ENCODE peak calls at places on chromosomes 16 and 17, in eight cellular contexts. Q is heart left ventricle, S is tibial nerve, K is IMR-90, T is uterus, R is transverse colon, E is A549, H is body of pancreas. P is an unnamed sample.

GRCh38 chr17:11506635-11507034 is 91.6 kb upstream of the DNAH9 start:
- DNase-seq in Q (no peak), S (no peak), K (no peak), T (no peak), R (no peak), E (peak; percentile 9), H (peak; percentile 11), P (no peak)

GRCh38 chr17:43151880-43152456 is 19.0 kb upstream of the NBR1 start:
- DNase-seq in Q (no peak), S (no peak), K (no peak), T (no peak), R (no peak), E (no peak), H (no peak), P (no peak)

GRCh38 chr17:81457917-81458555 is 54.6 kb downstream of the ACTG1 start:
- DNase-seq in Q (no peak), S (no peak), K (no peak), T (no peak), R (no peak), E (no peak), H (no peak), P (no peak)

GRCh38 chr16:383326-384020 is 1.7 kb upstream of the PGAP6 start:
- DNase-seq in Q (no peak), S (no peak), K (no peak), T (no peak), R (peak; percentile 82), E (no peak), H (peak; percentile 90), P (no peak)

GRCh38 chr16:66254106-66254505 is 112.4 kb upstream of the CDH5 start:
- DNase-seq in Q (no peak), S (no peak), K (no peak), T (no peak), R (no peak), E (no peak), H (no peak), P (no peak)

GRCh38 chr17:9951803-9952202 is 46.7 kb upstream of the RCVRN start:
- DNase-seq in Q (no peak), S (no peak), K (no peak), T (no peak), R (no peak), E (no peak), H (no peak), P (no peak)

GRCh38 chr17:76926237-76926866 is 58.1 kb downstream of the MGAT5B start:
- DNase-seq in Q (no peak), S (no peak), K (no peak), T (no peak), R (no peak), E (no peak), H (no peak), P (no peak)

GRCh38 chr17:61481421-61481820 is 29.2 kb downstream of the TBX4 start:
- DNase-seq in Q (no peak), S (no peak), K (no peak), T (no peak), R (no peak), E (no peak), H (no peak), P (no peak)

GRCh38 chr16:87464691-87465300 is 28.0 kb downstream of the ZCCHC14 start:
- DNase-seq in Q (peak; percentile 82), S (peak; percentile 81), K (peak; percentile 96), T (peak; percentile 80), R (peak; percentile 66), E (no peak), H (peak; percentile 80), P (peak; percentile 80)

GRCh38 chr17:72380737-72381136 is 259.9 kb downstream of the SOX9 start:
- DNase-seq in Q (no peak), S (no peak), K (no peak), T (no peak), R (no peak), E (no peak), H (no peak), P (no peak)

GRCh38 chr16:70250748-70251650 is 741 bp downstream of the EXOSC6 start:
- DNase-seq in Q (peak; percentile 68), S (no peak), K (peak; percentile 35), T (no peak), R (peak; percentile 51), E (peak; percentile 61), H (peak; percentile 46), P (peak; percentile 20)

GRCh38 chr17:72606656-72607055 is 485.8 kb downstream of the SLC39A11 start:
- DNase-seq in Q (no peak), S (no peak), K (no peak), T (no peak), R (no peak), E (no peak), H (no peak), P (no peak)

GRCh38 chr16:23119570-23119969 is 29.7 kb downstream of the USP31 start:
- DNase-seq in Q (no peak), S (no peak), K (peak; percentile 59), T (no peak), R (no peak), E (no peak), H (no peak), P (no peak)

GRCh38 chr16:4523686-4524085 is 14.9 kb downstream of the CDIP1 start:
- DNase-seq in Q (no peak), S (no peak), K (no peak), T (no peak), R (no peak), E (no peak), H (no peak), P (no peak)

GRCh38 chr16:886084-886543 is 84.7 kb downstream of the LMF1 start:
- DNase-seq in Q (peak; percentile 60), S (no peak), K (peak; percentile 5), T (no peak), R (no peak), E (no peak), H (no peak), P (no peak)

GRCh38 chr16:56861092-56861610 is 3.9 kb upstream of the SLC12A3 start:
- DNase-seq in Q (peak; percentile 23), S (no peak), K (no peak), T (no peak), R (no peak), E (peak; percentile 55), H (no peak), P (no peak)

GRCh38 chr16:77823067-77823466 is 34.7 kb downstream of the VAT1L start:
- DNase-seq in Q (no peak), S (no peak), K (no peak), T (no peak), R (no peak), E (no peak), H (no peak), P (no peak)

GRCh38 chr17:81365148-81365600 is 30.1 kb upstream of the BAHCC1 start:
- DNase-seq in Q (peak; percentile 74), S (no peak), K (peak; percentile 84), T (peak; percentile 70), R (peak; percentile 77), E (no peak), H (peak; percentile 79), P (peak; percentile 70)

GRCh38 chr17:30570191-30570590 is 93.0 kb downstream of the GOSR1 start:
- DNase-seq in Q (no peak), S (no peak), K (no peak), T (no peak), R (no peak), E (no peak), H (no peak), P (peak; percentile 13)

GRCh38 chr17:74354123-74354522 is 7.5 kb downstream of the BTBD17 start:
- DNase-seq in Q (peak; percentile 74), S (no peak), K (no peak), T (no peak), R (peak; percentile 55), E (peak; percentile 82), H (peak; percentile 30), P (no peak)

GRCh38 chr16:1441391-1441829 is 2.9 kb downstream of the CCDC154 start:
- DNase-seq in Q (no peak), S (no peak), K (no peak), T (no peak), R (no peak), E (no peak), H (no peak), P (no peak)

GRCh38 chr16:27321013-27321960 is 7.5 kb downstream of the IL4R start:
- DNase-seq in Q (no peak), S (no peak), K (peak; percentile 48), T (peak; percentile 14), R (no peak), E (no peak), H (no peak), P (no peak)
- H3K4me1 ChIP-seq in Q (no peaks in the 10 kb centered on the region), S (peaks cover 10% of the 10 kb centered on the region), K (peaks cover 29% of the 10 kb centered on the region), T (no peaks in the 10 kb centered on the region), R (peaks cover 90% of the 10 kb centered on the region), E (peaks cover 36% of the 10 kb centered on the region), H (peaks cover 60% of the 10 kb centered on the region), P (no peaks in the 10 kb centered on the region)

GRCh38 chr17:47649972-47650524 is 329 bp downstream of the KPNB1 start:
- DNase-seq in Q (no peak), S (peak; percentile 30), K (no peak), T (no peak), R (no peak), E (no peak), H (no peak), P (no peak)
- TF ChIP-seq POLR2A in Q (no peak), S (no peak), K (peak; percentile 69), T (peak; percentile 13), R (peak; percentile 68), E (peak; percentile 49), H (no peak), P (peak; percentile 19)

DNA sequence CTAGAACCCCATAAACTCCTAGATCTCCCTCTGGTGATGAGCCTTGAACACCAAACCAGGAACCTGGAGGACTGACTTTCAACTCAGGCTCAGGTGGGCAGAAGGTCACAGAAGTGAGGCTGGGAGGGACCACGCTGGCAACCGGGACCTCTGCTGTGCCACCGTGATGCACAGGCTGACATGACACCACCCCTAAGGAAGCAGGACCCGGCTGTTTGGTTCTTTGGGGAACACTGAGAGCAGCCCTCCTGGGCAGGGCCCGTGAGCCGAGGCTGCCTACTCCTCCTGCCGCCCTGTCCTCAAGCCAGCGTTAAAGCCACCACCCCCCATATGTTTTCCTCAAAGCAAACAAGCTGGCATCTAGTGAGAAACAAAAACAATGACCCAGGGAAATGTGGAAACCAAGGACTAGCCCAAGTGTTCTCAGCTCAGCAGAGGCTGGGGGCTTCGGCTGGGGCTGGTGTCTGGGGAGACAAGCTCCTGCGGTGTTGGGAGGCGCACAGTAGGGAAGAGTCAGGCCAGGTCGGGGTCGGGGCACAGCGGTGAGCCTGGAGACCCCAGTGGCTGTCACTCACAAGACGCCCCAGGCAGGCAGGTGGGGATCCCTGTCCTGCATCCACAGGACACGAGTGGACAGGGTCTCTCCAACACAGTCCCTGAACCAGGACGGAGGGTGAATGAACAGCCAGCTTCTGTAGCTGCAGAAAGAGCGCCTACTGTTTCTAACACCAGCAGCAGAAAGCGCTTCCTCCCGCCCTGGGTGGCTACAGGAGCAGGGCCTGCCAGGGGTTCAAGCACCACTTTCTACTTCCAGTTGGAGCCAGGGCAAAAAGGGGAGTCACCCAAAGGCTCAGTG is 1.7 kb downstream of the SMIM5 start:
- DNase-seq in Q (peak; percentile 64), S (no peak), K (no peak), T (no peak), R (no peak), E (no peak), H (no peak), P (no peak)
- H3K4me1 ChIP-seq in Q (peaks cover 28% of the 10 kb centered on the region), S (peaks cover 30% of the 10 kb centered on the region), K (peaks cover 15% of the 10 kb centered on the region), T (no peaks in the 10 kb centered on the region), R (peaks cover 40% of the 10 kb centered on the region), E (peaks cover 19% of the 10 kb centered on the region), H (peaks cover 28% of the 10 kb centered on the region), P (peaks cover 8% of the 10 kb centered on the region)

GRCh38 chr16:58252716-58253115 is 42.1 kb downstream of the PRSS54 start:
- DNase-seq in Q (no peak), S (no peak), K (no peak), T (no peak), R (no peak), E (no peak), H (no peak), P (no peak)

GRCh38 chr16:58249388-58249779 is 45.4 kb downstream of the PRSS54 start:
- DNase-seq in Q (no peak), S (no peak), K (no peak), T (no peak), R (no peak), E (no peak), H (no peak), P (no peak)

GRCh38 chr16:58249780-58250478 is 44.9 kb downstream of the PRSS54 start:
- DNase-seq in Q (peak; percentile 85), S (peak; percentile 40), K (peak; percentile 62), T (peak; percentile 51), R (peak; percentile 86), E (peak; percentile 79), H (peak; percentile 84), P (peak; percentile 84)
- TF ChIP-seq POLR2A in Q (no peak), S (no peak), K (no peak), T (peak; percentile 17), R (no peak), E (peak; percentile 55), H (peak; percentile 61), P (no peak)